ENCODE peak calls at places on chromosome 20, in six cellular contexts. L, Y, F, C, I and H are unnamed samples.

GRCh38 chr20:34709836-34710567 is 5.9 kb downstream of the TP53INP2 start:
- DNase-seq in L (peak; percentile 90), Y (peak; percentile 52), F (no peak), C (peak; percentile 76), I (peak; percentile 30), H (no peak)

GRCh38 chr20:1014471-1014870 is 12.4 kb upstream of the RSPO4 start:
- DNase-seq in L (no peak), Y (no peak), F (no peak), C (no peak), I (no peak), H (no peak)

GRCh38 chr20:24149881-24150307 is 161.3 kb upstream of the GGTLC1 start:
- DNase-seq in L (peak; percentile 64), Y (peak; percentile 44), F (no peak), C (no peak), I (no peak), H (no peak)

GRCh38 chr20:10060223-10060622 is 25.4 kb downstream of the ANKEF1 start:
- DNase-seq in L (no peak), Y (no peak), F (no peak), C (peak; percentile 27), I (peak; percentile 45), H (peak; percentile 19)

GRCh38 chr20:6626805-6627204 is 140.7 kb upstream of the BMP2 start:
- DNase-seq in L (peak; percentile 17), Y (no peak), F (no peak), C (no peak), I (no peak), H (no peak)

GRCh38 chr20:22490287-22491187 is 93.8 kb downstream of the FOXA2 start:
- DNase-seq in L (peak; percentile 86), Y (no peak), F (no peak), C (no peak), I (no peak), H (no peak)

GRCh38 chr20:55160996-55161395 is 685.6 kb downstream of the DOK5 start:
- DNase-seq in L (no peak), Y (no peak), F (no peak), C (no peak), I (no peak), H (no peak)

GRCh38 chr20:11952621-11953020 is 34.9 kb downstream of the BTBD3 start:
- DNase-seq in L (no peak), Y (no peak), F (no peak), C (no peak), I (no peak), H (no peak)

GRCh38 chr20:9672027-9672426 is 157.6 kb downstream of the LAMP5 start:
- DNase-seq in L (no peak), Y (no peak), F (no peak), C (no peak), I (no peak), H (no peak)

GRCh38 chr20:10404959-10405530 is 29.0 kb downstream of the MKKS start:
- DNase-seq in L (no peak), Y (no peak), F (no peak), C (no peak), I (no peak), H (no peak)

GRCh38 chr20:62931464-62931863 is 5.2 kb upstream of the DIDO1 start:
- DNase-seq in L (no peak), Y (no peak), F (no peak), C (no peak), I (no peak), H (no peak)

GRCh38 chr20:52190437-52191131 is 995 bp downstream of the ZFP64 start:
- DNase-seq in L (peak; percentile 45), Y (peak; percentile 67), F (no peak), C (peak; percentile 74), I (peak; percentile 50), H (peak; percentile 42)

GRCh38 chr20:63453029-63453523 is 19.4 kb downstream of the KCNQ2 start:
- DNase-seq in L (no peak), Y (peak; percentile 63), F (no peak), C (no peak), I (no peak), H (no peak)

GRCh38 chr20:20084296-20084752 is 32.0 kb downstream of the CFAP61 start:
- DNase-seq in L (no peak), Y (no peak), F (no peak), C (no peak), I (no peak), H (no peak)

GRCh38 chr20:43972051-43972450 is 57.4 kb downstream of the TOX2 start:
- DNase-seq in L (no peak), Y (no peak), F (no peak), C (no peak), I (no peak), H (no peak)

DNA sequence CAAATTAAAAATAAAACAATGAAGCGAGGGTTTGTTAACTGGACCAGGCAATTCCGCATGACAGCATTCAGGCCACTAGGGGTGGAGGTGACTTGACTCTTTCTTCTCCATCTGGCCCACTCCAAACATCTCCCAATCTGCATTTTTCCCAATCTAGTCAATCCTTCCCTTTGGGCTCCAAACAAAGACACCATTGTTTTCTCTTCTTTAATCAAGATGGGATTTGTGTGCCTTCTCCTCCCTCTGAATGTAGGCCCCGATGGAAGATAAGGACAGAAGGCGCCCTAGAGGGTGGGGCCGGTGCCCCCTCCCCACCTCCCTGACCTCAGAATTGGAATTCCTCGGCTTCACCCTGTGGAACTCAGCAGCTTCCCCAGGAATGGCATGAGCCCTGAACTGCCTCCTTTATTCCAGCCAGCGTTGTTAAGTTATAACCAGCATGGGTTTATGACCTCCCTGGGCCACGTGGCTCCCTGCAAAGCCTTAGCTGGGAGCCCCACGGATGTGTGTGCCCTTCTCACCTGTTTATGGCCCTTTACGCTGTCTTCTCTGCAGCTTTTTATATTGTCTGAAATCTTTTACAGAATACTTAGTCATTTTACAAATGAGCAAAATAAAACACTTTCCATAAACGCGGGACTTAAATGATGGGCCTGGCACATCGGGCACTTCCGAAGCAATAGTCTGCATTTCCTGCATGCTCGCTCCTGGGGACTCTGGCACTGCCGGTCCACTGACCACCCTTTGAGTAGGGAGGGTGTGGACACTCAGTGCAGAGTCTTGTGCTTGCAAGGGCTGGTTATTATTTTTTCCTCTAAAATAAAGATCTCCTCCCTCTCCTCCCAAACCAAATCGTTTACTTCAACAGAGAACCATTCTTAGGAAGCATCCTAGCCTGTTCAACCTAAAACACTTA is 24.5 kb downstream of the OVOL2 start:
- DNase-seq in L (peak; percentile 90), Y (no peak), F (no peak), C (no peak), I (no peak), H (no peak)
- TF ChIP-seq CTCF in L (peak; percentile 45), Y (no peak), F (no peak), C (no peak), I (peak; percentile 15), H (no peak)

DNA sequence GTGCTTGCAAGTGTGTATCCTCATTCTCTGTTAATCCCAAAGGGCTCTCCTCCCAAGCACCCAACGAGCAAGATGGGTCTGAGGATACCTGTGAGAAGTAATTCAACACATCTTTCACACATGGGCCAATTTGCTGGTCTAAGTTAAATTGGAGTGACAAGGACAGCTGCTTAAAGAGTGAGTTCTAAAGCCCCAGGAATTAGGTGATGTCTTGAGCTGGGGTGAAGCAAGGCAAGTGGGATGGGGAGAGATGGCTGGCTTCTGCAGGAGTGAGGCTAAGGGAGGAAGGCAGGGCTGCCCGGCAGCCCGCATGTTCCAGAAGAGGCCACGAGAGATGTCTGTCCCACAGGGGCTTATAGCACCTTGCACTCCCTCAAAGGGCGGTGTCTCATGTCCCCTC is 288.5 kb downstream of the CDH26 start:
- DNase-seq in L (no peak), Y (no peak), F (no peak), C (no peak), I (no peak), H (no peak)
- H3K27me3 ChIP-seq in L (no peaks in the 10 kb centered on the region), Y (no peaks in the 10 kb centered on the region), F (no peaks in the 10 kb centered on the region), C (no peaks in the 10 kb centered on the region), I (no peaks in the 10 kb centered on the region), H (no peaks in the 10 kb centered on the region)

GRCh38 chr20:53944796-53945195 is 125.6 kb downstream of the BCAS1 start:
- DNase-seq in L (no peak), Y (no peak), F (no peak), C (no peak), I (no peak), H (no peak)

GRCh38 chr20:53942121-53942816 is 128.1 kb downstream of the BCAS1 start:
- DNase-seq in L (peak; percentile 73), Y (no peak), F (no peak), C (peak; percentile 71), I (no peak), H (peak; percentile 50)

GRCh38 chr20:53943522-53944291 is 126.7 kb downstream of the BCAS1 start:
- DNase-seq in L (no peak), Y (peak; percentile 56), F (no peak), C (no peak), I (no peak), H (no peak)

GRCh38 chr20:53941680-53942079 is 128.7 kb downstream of the BCAS1 start:
- DNase-seq in L (no peak), Y (no peak), F (no peak), C (no peak), I (no peak), H (no peak)

GRCh38 chr20:53942973-53943372 is 127.4 kb downstream of the BCAS1 start:
- DNase-seq in L (no peak), Y (no peak), F (no peak), C (no peak), I (no peak), H (no peak)
- TF ChIP-seq CTCF in L (no peak), Y (no peak), F (no peak), C (no peak), I (no peak), H (no peak)

GRCh38 chr20:46142124-46142523 is 24.0 kb downstream of the CD40 start:
- DNase-seq in L (peak; percentile 38), Y (no peak), F (no peak), C (no peak), I (no peak), H (no peak)
- H3K27me3 ChIP-seq in L (peaks cover 8% of the 10 kb centered on the region), Y (peaks cover 5% of the 10 kb centered on the region), F (no peaks in the 10 kb centered on the region), C (peaks cover 66% of the 10 kb centered on the region), I (no peaks in the 10 kb centered on the region), H (peaks cover 1% of the 10 kb centered on the region)